ENCODE peak calls at places on chromosome 1, in four cellular contexts. One of them, this sample, is unnamed.

GRCh38 chr1:225919906-225920305 is 4.1 kb downstream of the PYCR2 start:
- DNase-seq in left ventricle myocardium inferior: peak; percentile 73
- DNase-seq in GM03348: peak; percentile 79
- DNase-seq in breast epithelium: peak; percentile 67
- DNase-seq in this sample: peak; percentile 20

GRCh38 chr1:228308085-228308601 is 98.5 kb downstream of the TRIM11 start:
- DNase-seq in left ventricle myocardium inferior: no peak
- DNase-seq in GM03348: no peak
- DNase-seq in breast epithelium: no peak
- DNase-seq in this sample: no peak

GRCh38 chr1:231193710-231194340 is 32.0 kb downstream of the TRIM67 start:
- DNase-seq in left ventricle myocardium inferior: no peak
- DNase-seq in GM03348: no peak
- DNase-seq in breast epithelium: no peak
- DNase-seq in this sample: no peak

GRCh38 chr1:230632273-230632873 is 9.9 kb upstream of the COG2 start:
- DNase-seq in left ventricle myocardium inferior: no peak
- DNase-seq in GM03348: peak; percentile 7
- DNase-seq in breast epithelium: no peak
- DNase-seq in this sample: peak; percentile 28

GRCh38 chr1:20150969-20151368 is 11.8 kb downstream of the PLA2G2F start:
- DNase-seq in left ventricle myocardium inferior: no peak
- DNase-seq in GM03348: no peak
- DNase-seq in breast epithelium: no peak
- DNase-seq in this sample: no peak

GRCh38 chr1:161038523-161039153 is at the start of gene TSTD1:
- DNase-seq in left ventricle myocardium inferior: peak; percentile 52
- DNase-seq in GM03348: no peak
- DNase-seq in breast epithelium: peak; percentile 65
- DNase-seq in this sample: no peak

GRCh38 chr1:59266180-59266926 is 30.5 kb upstream of the FGGY start:
- DNase-seq in left ventricle myocardium inferior: no peak
- DNase-seq in GM03348: no peak
- DNase-seq in breast epithelium: no peak
- DNase-seq in this sample: no peak

GRCh38 chr1:143584508-143584907 is 387.3 kb downstream of the FAM72C start:
- DNase-seq in left ventricle myocardium inferior: no peak
- DNase-seq in GM03348: no peak
- DNase-seq in breast epithelium: no peak
- DNase-seq in this sample: no peak

GRCh38 chr1:174077755-174078490 is 55.8 kb upstream of the RC3H1 start:
- DNase-seq in left ventricle myocardium inferior: no peak
- DNase-seq in GM03348: no peak
- DNase-seq in breast epithelium: no peak
- DNase-seq in this sample: no peak

GRCh38 chr1:245512181-245512888 is 357.6 kb downstream of the KIF26B start:
- DNase-seq in left ventricle myocardium inferior: no peak
- DNase-seq in GM03348: peak; percentile 36
- DNase-seq in breast epithelium: no peak
- DNase-seq in this sample: no peak

GRCh38 chr1:26276432-26276838 is 3.5 kb upstream of the SH3BGRL3 start:
- DNase-seq in left ventricle myocardium inferior: no peak
- DNase-seq in GM03348: no peak
- DNase-seq in breast epithelium: no peak
- DNase-seq in this sample: no peak

GRCh38 chr1:103254691-103255090 is 146.4 kb upstream of the COL11A1 start:
- DNase-seq in left ventricle myocardium inferior: no peak
- DNase-seq in GM03348: no peak
- DNase-seq in breast epithelium: no peak
- DNase-seq in this sample: no peak

GRCh38 chr1:52906135-52906603 is 15.4 kb downstream of the ECHDC2 start:
- DNase-seq in left ventricle myocardium inferior: no peak
- DNase-seq in GM03348: no peak
- DNase-seq in breast epithelium: no peak
- DNase-seq in this sample: no peak

GRCh38 chr1:1980467-1981141 is 23.0 kb downstream of the CFAP74 start:
- DNase-seq in left ventricle myocardium inferior: no peak
- DNase-seq in GM03348: no peak
- DNase-seq in breast epithelium: no peak
- DNase-seq in this sample: no peak

GRCh38 chr1:100313382-100313781 is 38.9 kb upstream of the CDC14A start:
- DNase-seq in left ventricle myocardium inferior: no peak
- DNase-seq in GM03348: no peak
- DNase-seq in breast epithelium: no peak
- DNase-seq in this sample: no peak

GRCh38 chr1:43434256-43434655 is 19.5 kb downstream of the HYI start:
- DNase-seq in left ventricle myocardium inferior: no peak
- DNase-seq in GM03348: no peak
- DNase-seq in breast epithelium: no peak
- DNase-seq in this sample: no peak

GRCh38 chr1:17192394-17193221 is 12.3 kb upstream of the PADI1 start:
- DNase-seq in left ventricle myocardium inferior: no peak
- DNase-seq in GM03348: no peak
- DNase-seq in breast epithelium: no peak
- DNase-seq in this sample: no peak

GRCh38 chr1:213094446-213094845 is 43.4 kb downstream of the RPS6KC1 start:
- DNase-seq in left ventricle myocardium inferior: no peak
- DNase-seq in GM03348: no peak
- DNase-seq in breast epithelium: no peak
- DNase-seq in this sample: no peak

GRCh38 chr1:244815600-244816099 is 19.8 kb upstream of the COX20 start:
- DNase-seq in left ventricle myocardium inferior: no peak
- DNase-seq in GM03348: no peak
- DNase-seq in breast epithelium: no peak
- DNase-seq in this sample: no peak

GRCh38 chr1:10965621-10966226 is 46.7 kb upstream of the TARDBP start:
- DNase-seq in left ventricle myocardium inferior: peak; percentile 38
- DNase-seq in GM03348: no peak
- DNase-seq in breast epithelium: no peak
- DNase-seq in this sample: no peak

GRCh38 chr1:228213917-228214808 is 6.3 kb downstream of the OBSCN start:
- DNase-seq in left ventricle myocardium inferior: no peak
- DNase-seq in GM03348: no peak
- DNase-seq in breast epithelium: no peak
- DNase-seq in this sample: no peak

GRCh38 chr1:229554886-229555621 is 3.5 kb downstream of the ABCB10 start:
- DNase-seq in left ventricle myocardium inferior: no peak
- DNase-seq in GM03348: peak; percentile 43
- DNase-seq in breast epithelium: no peak
- DNase-seq in this sample: no peak

GRCh38 chr1:207868252-207868768 is 42.6 kb downstream of the CD34 start:
- DNase-seq in left ventricle myocardium inferior: peak; percentile 29
- DNase-seq in GM03348: peak; percentile 69
- DNase-seq in breast epithelium: peak; percentile 71
- DNase-seq in this sample: peak; percentile 34

GRCh38 chr1:6813165-6813564 is 27.9 kb downstream of the CAMTA1 start:
- DNase-seq in left ventricle myocardium inferior: no peak
- DNase-seq in GM03348: no peak
- DNase-seq in breast epithelium: no peak
- DNase-seq in this sample: no peak

GRCh38 chr1:161738627-161739287 is 10.8 kb upstream of the DUSP12 start:
- DNase-seq in left ventricle myocardium inferior: peak; percentile 26
- DNase-seq in GM03348: peak; percentile 66
- DNase-seq in breast epithelium: no peak
- DNase-seq in this sample: peak; percentile 81

GRCh38 chr1:147722114-147722513 is 38.3 kb downstream of the GJA5 start:
- DNase-seq in left ventricle myocardium inferior: no peak
- DNase-seq in GM03348: no peak
- DNase-seq in breast epithelium: no peak
- DNase-seq in this sample: no peak

GRCh38 chr1:59500970-59501742 is 204.3 kb downstream of the FGGY start:
- DNase-seq in left ventricle myocardium inferior: no peak
- DNase-seq in GM03348: no peak
- DNase-seq in breast epithelium: no peak
- DNase-seq in this sample: no peak

GRCh38 chr1:7252411-7253117 is 467.3 kb downstream of the CAMTA1 start:
- DNase-seq in left ventricle myocardium inferior: no peak
- DNase-seq in GM03348: no peak
- DNase-seq in breast epithelium: no peak
- DNase-seq in this sample: no peak

GRCh38 chr1:175824079-175824478 is 80.7 kb upstream of the TNR start:
- DNase-seq in left ventricle myocardium inferior: no peak
- DNase-seq in GM03348: no peak
- DNase-seq in breast epithelium: no peak
- DNase-seq in this sample: no peak

GRCh38 chr1:90580176-90580575 is 136.9 kb downstream of the BARHL2 start:
- DNase-seq in left ventricle myocardium inferior: no peak
- DNase-seq in GM03348: no peak
- DNase-seq in breast epithelium: no peak
- DNase-seq in this sample: no peak

GRCh38 chr1:219066631-219067349 is 106.9 kb upstream of the LYPLAL1 start:
- DNase-seq in left ventricle myocardium inferior: no peak
- DNase-seq in GM03348: peak; percentile 35
- DNase-seq in breast epithelium: no peak
- DNase-seq in this sample: peak; percentile 75